ENCODE peak calls at places on chromosomes 13 and 19, in six cellular contexts. U is adrenal gland, L is fibroblast of lung, X is heart right ventricle, T is ascending aorta, R is transverse colon. I is an unnamed sample.

GRCh38 chr19:53549354-53549753 is 11.4 kb downstream of the ZNF331 start:
- DNase-seq in X (no peak), R (no peak), T (no peak), U (no peak), L (peak; percentile 68), I (no peak)

GRCh38 chr19:20472854-20473253 is 92.7 kb downstream of the ZNF737 start:
- DNase-seq in T (no peak), U (no peak), R (no peak), X (no peak), L (no peak), I (peak; percentile 41)

GRCh38 chr13:26457212-26457611 is 100.3 kb upstream of the WASF3 start:
- DNase-seq in R (no peak), L (no peak), T (no peak), U (no peak), X (no peak), I (no peak)

GRCh38 chr19:45117167-45117594 is 24.2 kb downstream of the PPP1R37 start:
- DNase-seq in R (peak; percentile 65), X (no peak), T (no peak), L (peak; percentile 58), U (no peak), I (peak; percentile 63)

GRCh38 chr19:9877775-9878510 is 42.8 kb downstream of the PIN1 start:
- DNase-seq in R (no peak), X (no peak), L (peak; percentile 59), T (no peak), U (no peak), I (no peak)

GRCh38 chr19:11435833-11436313 is 438 bp downstream of the PRKCSH start:
- DNase-seq in T (no peak), U (no peak), L (peak; percentile 31), X (no peak), R (peak; percentile 45), I (no peak)

GRCh38 chr13:110163020-110163658 is 143.8 kb downstream of the COL4A1 start:
- DNase-seq in U (no peak), R (no peak), X (no peak), L (no peak), T (peak; percentile 60), I (no peak)

GRCh38 chr19:47351545-47351944 is 2.4 kb downstream of the DHX34 start:
- DNase-seq in L (peak; percentile 43), X (no peak), R (no peak), U (no peak), T (no peak), I (no peak)

GRCh38 chr13:95191821-95192220 is 109.4 kb downstream of the ABCC4 start:
- DNase-seq in R (peak; percentile 83), X (peak; percentile 56), T (peak; percentile 70), L (peak; percentile 59), U (peak; percentile 78), I (peak; percentile 83)

GRCh38 chr13:95713651-95714050 is 36.7 kb downstream of the DNAJC3 start:
- DNase-seq in R (no peak), T (no peak), U (no peak), X (no peak), L (peak; percentile 18), I (no peak)

GRCh38 chr19:39679056-39679790 is 23.5 kb downstream of the LGALS16 start:
- DNase-seq in U (peak; percentile 17), R (no peak), T (no peak), L (no peak), X (peak; percentile 8), I (no peak)

GRCh38 chr19:49361438-49362047 is 673 bp downstream of the TEAD2 start:
- DNase-seq in L (peak; percentile 82), X (peak; percentile 92), T (peak; percentile 88), R (peak; percentile 81), U (peak; percentile 77), I (peak; percentile 73)

GRCh38 chr19:43774103-43774939 is 6.5 kb downstream of the KCNN4 start:
- DNase-seq in X (peak; percentile 59), R (peak; percentile 78), T (no peak), U (peak; percentile 71), L (peak; percentile 72), I (peak; percentile 76)

GRCh38 chr13:74037762-74038161 is 96.4 kb downstream of the KLF12 start:
- DNase-seq in T (no peak), U (no peak), R (no peak), X (no peak), L (no peak), I (no peak)

GRCh38 chr19:32308436-32309077 is 36.9 kb upstream of the ZNF507 start:
- DNase-seq in T (no peak), U (no peak), X (no peak), R (no peak), L (no peak), I (no peak)

GRCh38 chr13:86109107-86109506 is 309.9 kb upstream of the SLITRK6 start:
- DNase-seq in T (no peak), L (no peak), U (no peak), X (no peak), R (no peak), I (no peak)

GRCh38 chr13:30019648-30020626 is 169.5 kb upstream of the UBL3 start:
- DNase-seq in R (no peak), U (no peak), L (no peak), X (no peak), T (no peak), I (no peak)

GRCh38 chr19:9009935-9010651 is at the start of gene MUC16:
- DNase-seq in T (no peak), L (no peak), X (no peak), U (no peak), R (no peak), I (no peak)

GRCh38 chr19:10228925-10229324 is 2.2 kb downstream of the S1PR2 start:
- DNase-seq in L (peak; percentile 30), T (no peak), R (no peak), U (no peak), X (peak; percentile 24), I (no peak)

GRCh38 chr13:47144782-47145181 is 247.9 kb upstream of the HTR2A start:
- DNase-seq in L (no peak), T (no peak), U (no peak), R (no peak), X (no peak), I (no peak)

GRCh38 chr19:35030257-35031071 is at the start of gene SCN1B:
- DNase-seq in T (peak; percentile 74), U (peak; percentile 66), R (peak; percentile 46), L (peak; percentile 70), X (peak; percentile 61), I (no peak)

GRCh38 chr13:45511310-45512147 is 46.8 kb downstream of the COG3 start:
- DNase-seq in R (no peak), U (no peak), L (peak; percentile 64), X (peak; percentile 25), T (no peak), I (no peak)

GRCh38 chr19:29521291-29522075 is 4.3 kb upstream of the VSTM2B start:
- DNase-seq in R (no peak), U (no peak), X (no peak), T (no peak), L (no peak), I (peak; percentile 38)

GRCh38 chr13:107867701-107868661 is 347.4 kb downstream of the LIG4 start:
- DNase-seq in X (no peak), U (no peak), T (no peak), R (no peak), L (peak; percentile 52), I (no peak)

GRCh38 chr19:45305421-45305820 is 17.3 kb downstream of the CKM start:
- DNase-seq in R (no peak), U (no peak), L (peak; percentile 47), T (no peak), X (no peak), I (no peak)

GRCh38 chr19:1366899-1367870 is 16.5 kb upstream of the NDUFS7 start:
- DNase-seq in U (no peak), X (no peak), L (no peak), T (no peak), R (no peak), I (no peak)
- H3K27ac ChIP-seq in U (no peak overlapping the region), X (no peak overlapping the region), L (no peak overlapping the region), T (no peak overlapping the region), R (no peak overlapping the region), I (no peak overlapping the region)

GRCh38 chr19:38383184-38383583 is 4.7 kb downstream of the GGN start:
- DNase-seq in R (no peak), T (no peak), U (no peak), L (no peak), X (no peak), I (no peak)

GRCh38 chr19:38385804-38386257 is 2.0 kb downstream of the GGN start:
- DNase-seq in T (no peak), U (no peak), L (no peak), R (no peak), X (no peak), I (no peak)

GRCh38 chr19:38383743-38384142 is 4.1 kb downstream of the GGN start:
- DNase-seq in T (no peak), X (no peak), U (no peak), L (no peak), R (no peak), I (no peak)

GRCh38 chr19:38385057-38385803 is 2.6 kb downstream of the GGN start:
- DNase-seq in L (no peak), U (no peak), T (no peak), X (no peak), R (no peak), I (no peak)

GRCh38 chr19:38384209-38385027 is 3.4 kb downstream of the GGN start:
- DNase-seq in U (no peak), X (no peak), R (no peak), L (peak; percentile 40), T (no peak), I (no peak)
- TF ChIP-seq CTCF in U (no peak), X (no peak), R (no peak), L (peak; percentile 8), T (no peak), I (no peak)

GRCh38 chr13:106561551-106562170 is 6.3 kb downstream of the ARGLU1 start:
- DNase-seq in U (peak; percentile 44), X (peak; percentile 52), T (no peak), R (no peak), L (peak; percentile 64), I (no peak)
- H3K27ac ChIP-seq in U (no peak overlapping the region), X (no peak overlapping the region), T (peak overlapping the region; percentile 40), R (no peak overlapping the region), L (no peak overlapping the region), I (no peak overlapping the region)

GRCh38 chr13:99614465-99614885 is 113.2 kb downstream of the TM9SF2 start:
- DNase-seq in R (peak; percentile 25), X (no peak), U (no peak), T (no peak), L (no peak), I (no peak)
- TF ChIP-seq CTCF in R (no peak), X (no peak), U (no peak), T (no peak), L (no peak), I (peak; percentile 27)

GRCh38 chr13:40271931-40272775 is 394.3 kb downstream of the FOXO1 start:
- DNase-seq in L (peak; percentile 93), U (peak; percentile 45), T (peak; percentile 94), R (peak; percentile 38), X (peak; percentile 45), I (peak; percentile 53)
- H3K27ac ChIP-seq in L (no peak overlapping the region), U (no peak overlapping the region), T (peak overlapping the region; percentile 90), R (peak overlapping the region; percentile 72), X (peak overlapping the region; percentile 67), I (peak overlapping the region; percentile 61)

I was measured in lower lobe of right lung.